ENCODE peak calls at places on chromosomes 4 and X, in six cellular contexts. One of them, this sample, is unnamed. For H3K4me1 and H3K36me3, the result is how much of the 10 kb centered on the place peaks cover.

GRCh38 chr4:163269156-163269555 is 63.2 kb downstream of the NPY1R start:
- DNase-seq in cardiac muscle cell: no peak
- DNase-seq in transverse colon: no peak
- DNase-seq in effector memory CD4-positive, alpha-beta T cell: no peak
- DNase-seq in body of pancreas: no peak
- DNase-seq in breast epithelium: no peak
- DNase-seq in this sample: no peak

GRCh38 chr4:8556341-8557150 is 23.6 kb upstream of the GPR78 start:
- DNase-seq in effector memory CD4-positive, alpha-beta T cell: no peak
- DNase-seq in breast epithelium: no peak
- DNase-seq in transverse colon: no peak
- DNase-seq in cardiac muscle cell: no peak
- DNase-seq in body of pancreas: no peak
- DNase-seq in this sample: no peak

GRCh38 chr4:184896868-184897715 is 71.3 kb upstream of the ACSL1 start:
- DNase-seq in effector memory CD4-positive, alpha-beta T cell: no peak
- DNase-seq in breast epithelium: no peak
- DNase-seq in body of pancreas: peak
- DNase-seq in transverse colon: peak
- DNase-seq in cardiac muscle cell: no peak
- DNase-seq in this sample: no peak

GRCh38 chr4:98474408-98474844 is 184.0 kb downstream of the TSPAN5 start:
- DNase-seq in transverse colon: no peak
- DNase-seq in body of pancreas: no peak
- DNase-seq in effector memory CD4-positive, alpha-beta T cell: no peak
- DNase-seq in cardiac muscle cell: no peak
- DNase-seq in breast epithelium: no peak
- DNase-seq in this sample: no peak

GRCh38 chrX:129768586-129769466 is 10.9 kb upstream of the SASH3 start:
- DNase-seq in effector memory CD4-positive, alpha-beta T cell: no peak
- DNase-seq in body of pancreas: no peak
- DNase-seq in breast epithelium: no peak
- DNase-seq in transverse colon: no peak
- DNase-seq in cardiac muscle cell: no peak
- DNase-seq in this sample: no peak

GRCh38 chr4:13872145-13872544 is 244.6 kb upstream of the BOD1L1 start:
- DNase-seq in transverse colon: no peak
- DNase-seq in body of pancreas: no peak
- DNase-seq in effector memory CD4-positive, alpha-beta T cell: no peak
- DNase-seq in cardiac muscle cell: no peak
- DNase-seq in breast epithelium: no peak
- DNase-seq in this sample: no peak

GRCh38 chrX:150903110-150903508 is 4.6 kb upstream of the CD99L2 start:
- DNase-seq in cardiac muscle cell: no peak
- DNase-seq in transverse colon: no peak
- DNase-seq in body of pancreas: no peak
- DNase-seq in breast epithelium: no peak
- DNase-seq in effector memory CD4-positive, alpha-beta T cell: no peak
- DNase-seq in this sample: no peak

GRCh38 chr4:145090370-145090769 is 7.6 kb downstream of the ANAPC10 start:
- DNase-seq in effector memory CD4-positive, alpha-beta T cell: no peak
- DNase-seq in cardiac muscle cell: no peak
- DNase-seq in transverse colon: no peak
- DNase-seq in body of pancreas: no peak
- DNase-seq in breast epithelium: no peak
- DNase-seq in this sample: no peak

GRCh38 chr4:10030946-10031662 is 9.8 kb upstream of the SLC2A9 start:
- DNase-seq in effector memory CD4-positive, alpha-beta T cell: no peak
- DNase-seq in cardiac muscle cell: no peak
- DNase-seq in body of pancreas: no peak
- DNase-seq in breast epithelium: no peak
- DNase-seq in transverse colon: no peak
- DNase-seq in this sample: no peak

GRCh38 chrX:123590842-123591491 is 141.9 kb downstream of the THOC2 start:
- DNase-seq in body of pancreas: no peak
- DNase-seq in transverse colon: no peak
- DNase-seq in breast epithelium: no peak
- DNase-seq in effector memory CD4-positive, alpha-beta T cell: no peak
- DNase-seq in cardiac muscle cell: no peak
- DNase-seq in this sample: no peak

GRCh38 chr4:1010522-1011021 is 854 bp upstream of the FGFRL1 start:
- DNase-seq in transverse colon: peak
- DNase-seq in body of pancreas: peak
- DNase-seq in effector memory CD4-positive, alpha-beta T cell: peak
- DNase-seq in breast epithelium: no peak
- DNase-seq in cardiac muscle cell: no peak
- DNase-seq in this sample: peak

GRCh38 chr4:139050436-139050835 is 34.9 kb downstream of the NOCT start:
- DNase-seq in breast epithelium: no peak
- DNase-seq in effector memory CD4-positive, alpha-beta T cell: no peak
- DNase-seq in cardiac muscle cell: no peak
- DNase-seq in transverse colon: no peak
- DNase-seq in body of pancreas: no peak
- DNase-seq in this sample: no peak

GRCh38 chr4:22417408-22417807 is 98.5 kb downstream of the ADGRA3 start:
- DNase-seq in body of pancreas: no peak
- DNase-seq in effector memory CD4-positive, alpha-beta T cell: no peak
- DNase-seq in breast epithelium: no peak
- DNase-seq in cardiac muscle cell: no peak
- DNase-seq in transverse colon: no peak
- DNase-seq in this sample: no peak

GRCh38 chr4:23382880-23383279 is 507.0 kb downstream of the PPARGC1A start:
- DNase-seq in cardiac muscle cell: no peak
- DNase-seq in body of pancreas: no peak
- DNase-seq in effector memory CD4-positive, alpha-beta T cell: no peak
- DNase-seq in transverse colon: no peak
- DNase-seq in breast epithelium: no peak
- DNase-seq in this sample: no peak

GRCh38 chr4:123256901-123257300 is 139.7 kb upstream of the SPRY1 start:
- DNase-seq in effector memory CD4-positive, alpha-beta T cell: no peak
- DNase-seq in cardiac muscle cell: no peak
- DNase-seq in transverse colon: no peak
- DNase-seq in body of pancreas: no peak
- DNase-seq in breast epithelium: no peak
- DNase-seq in this sample: no peak

GRCh38 chr4:63361628-63362027 is 1047.6 kb downstream of the TECRL start:
- DNase-seq in transverse colon: no peak
- DNase-seq in breast epithelium: no peak
- DNase-seq in cardiac muscle cell: no peak
- DNase-seq in body of pancreas: no peak
- DNase-seq in effector memory CD4-positive, alpha-beta T cell: no peak
- DNase-seq in this sample: no peak

GRCh38 chrX:68929332-68930150 is 100.7 kb downstream of the EFNB1 start:
- DNase-seq in effector memory CD4-positive, alpha-beta T cell: no peak
- DNase-seq in breast epithelium: no peak
- DNase-seq in transverse colon: no peak
- DNase-seq in body of pancreas: peak
- DNase-seq in cardiac muscle cell: no peak
- DNase-seq in this sample: peak
- H3K4me1 ChIP-seq in effector memory CD4-positive, alpha-beta T cell: under half
- H3K4me1 ChIP-seq in breast epithelium: under half
- H3K4me1 ChIP-seq in transverse colon: under half
- H3K4me1 ChIP-seq in body of pancreas: under half
- H3K4me1 ChIP-seq in cardiac muscle cell: under half
- H3K4me1 ChIP-seq in this sample: under half

GRCh38 chr4:109495514-109495913 is 61.9 kb downstream of the SEC24B start:
- DNase-seq in breast epithelium: no peak
- DNase-seq in body of pancreas: no peak
- DNase-seq in transverse colon: no peak
- DNase-seq in effector memory CD4-positive, alpha-beta T cell: no peak
- DNase-seq in cardiac muscle cell: no peak
- DNase-seq in this sample: peak
- H3K36me3 ChIP-seq in breast epithelium: under half
- H3K36me3 ChIP-seq in body of pancreas: under half
- H3K36me3 ChIP-seq in transverse colon: under half
- H3K36me3 ChIP-seq in effector memory CD4-positive, alpha-beta T cell: under half
- H3K36me3 ChIP-seq in cardiac muscle cell: under half
- H3K36me3 ChIP-seq in this sample: under half

DNA sequence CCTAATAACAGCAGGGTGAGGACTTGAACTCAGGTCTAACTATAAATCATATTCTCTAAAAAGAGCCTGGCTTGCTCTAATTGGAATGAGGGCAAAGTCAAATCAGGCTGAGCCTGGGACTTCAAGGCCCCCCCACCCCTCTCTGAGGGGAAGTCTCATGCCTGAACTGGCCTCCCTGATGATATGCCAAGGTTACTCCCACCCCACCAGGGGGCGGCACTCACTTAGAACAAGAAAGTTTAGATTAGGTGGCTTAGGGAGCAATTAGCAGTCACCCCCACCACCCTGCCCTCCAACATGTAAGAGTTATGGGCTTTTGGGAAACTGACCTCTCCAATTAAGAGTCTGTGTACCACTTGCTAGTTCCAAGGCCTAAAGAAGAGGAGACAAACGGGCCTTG is 2.7 kb downstream of the FOXO4 start:
- DNase-seq in effector memory CD4-positive, alpha-beta T cell: peak
- DNase-seq in breast epithelium: no peak
- DNase-seq in body of pancreas: peak
- DNase-seq in cardiac muscle cell: peak
- DNase-seq in transverse colon: peak
- DNase-seq in this sample: peak
- H3K4me1 ChIP-seq in effector memory CD4-positive, alpha-beta T cell: under half
- H3K4me1 ChIP-seq in breast epithelium: under half
- H3K4me1 ChIP-seq in body of pancreas: under half
- H3K4me1 ChIP-seq in cardiac muscle cell: under half
- H3K4me1 ChIP-seq in transverse colon: under half
- H3K4me1 ChIP-seq in this sample: under half

GRCh38 chr4:87051121-87051713 is 116.4 kb downstream of the AFF1 start:
- DNase-seq in breast epithelium: no peak
- DNase-seq in cardiac muscle cell: no peak
- DNase-seq in transverse colon: no peak
- DNase-seq in body of pancreas: no peak
- DNase-seq in effector memory CD4-positive, alpha-beta T cell: no peak
- DNase-seq in this sample: no peak
- H3K36me3 ChIP-seq in breast epithelium: under half
- H3K36me3 ChIP-seq in cardiac muscle cell: under half
- H3K36me3 ChIP-seq in transverse colon: under half
- H3K36me3 ChIP-seq in body of pancreas: under half
- H3K36me3 ChIP-seq in effector memory CD4-positive, alpha-beta T cell: under half
- H3K36me3 ChIP-seq in this sample: under half

GRCh38 chrX:155070038-155070437 is 898 bp downstream of the CMC4 start:
- DNase-seq in cardiac muscle cell: no peak
- DNase-seq in transverse colon: no peak
- DNase-seq in body of pancreas: no peak
- DNase-seq in effector memory CD4-positive, alpha-beta T cell: no peak
- DNase-seq in breast epithelium: no peak
- DNase-seq in this sample: no peak
- H3K4me1 ChIP-seq in cardiac muscle cell: under half
- H3K4me1 ChIP-seq in transverse colon: under half
- H3K4me1 ChIP-seq in body of pancreas: under half
- H3K4me1 ChIP-seq in effector memory CD4-positive, alpha-beta T cell: under half
- H3K4me1 ChIP-seq in breast epithelium: under half
- H3K4me1 ChIP-seq in this sample: under half